ENCODE peak calls at places on chromosomes 12 and 14, in four cellular contexts. L is AG09309, V is AG10803, O is choroid plexus epithelial cell. R is an unnamed sample.

GRCh38 chr12:50603817-50604639 is 99.2 kb downstream of the DIP2B start:
- DNase-seq in L (peak; percentile 76), V (peak; percentile 96), O (peak; percentile 94), R (peak; percentile 97)

GRCh38 chr12:18861287-18861858 is 123.5 kb downstream of the CAPZA3 start:
- DNase-seq in L (no peak), V (no peak), O (peak; percentile 68), R (peak; percentile 50)

GRCh38 chr14:52902971-52903385 is 47.9 kb downstream of the FERMT2 start:
- DNase-seq in L (no peak), V (no peak), O (peak; percentile 57), R (peak; percentile 61)

GRCh38 chr14:95961481-95961880 is 77.7 kb upstream of the C14orf132 start:
- DNase-seq in L (no peak), V (no peak), O (no peak), R (no peak)

GRCh38 chr14:36655571-36655962 is 6.1 kb upstream of the PAX9 start:
- DNase-seq in L (no peak), V (no peak), O (no peak), R (no peak)

GRCh38 chr14:104149617-104150141 is 11.3 kb downstream of the KIF26A start:
- DNase-seq in L (no peak), V (no peak), O (peak; percentile 96), R (no peak)

GRCh38 chr14:53022593-53022992 is 71.7 kb upstream of the FERMT2 start:
- DNase-seq in L (peak; percentile 82), V (peak; percentile 78), O (no peak), R (no peak)

GRCh38 chr12:118850244-118850825 is 131.0 kb upstream of the SRRM4 start:
- DNase-seq in L (no peak), V (no peak), O (no peak), R (peak; percentile 5)

GRCh38 chr12:64680235-64680634 is 69.9 kb downstream of the RASSF3 start:
- DNase-seq in L (no peak), V (no peak), O (no peak), R (no peak)

GRCh38 chr14:75222208-75222701 is 45.8 kb upstream of the TMED10 start:
- DNase-seq in L (no peak), V (peak; percentile 86), O (peak; percentile 95), R (peak; percentile 88)

GRCh38 chr14:32201816-32202467 is at the start of gene RNU6-7:
- DNase-seq in L (no peak), V (no peak), O (no peak), R (peak; percentile 5)

GRCh38 chr12:5733136-5733755 is 211.8 kb downstream of the ANO2 start:
- DNase-seq in L (no peak), V (peak; percentile 12), O (no peak), R (no peak)

GRCh38 chr12:123965382-123965781 is 7.2 kb downstream of the CCDC92 start:
- DNase-seq in L (no peak), V (no peak), O (no peak), R (no peak)

GRCh38 chr12:63079791-63080395 is 71.1 kb downstream of the AVPR1A start:
- DNase-seq in L (no peak), V (no peak), O (peak; percentile 43), R (no peak)

GRCh38 chr14:101844752-101845151 is 83.2 kb downstream of the PPP2R5C start:
- DNase-seq in L (no peak), V (no peak), O (no peak), R (no peak)

GRCh38 chr12:92134638-92135274 is 10.9 kb downstream of the BTG1 start:
- DNase-seq in L (peak; percentile 45), V (peak; percentile 86), O (peak; percentile 49), R (peak; percentile 36)

GRCh38 chr12:121992059-121992879 is 29.4 kb upstream of the BCL7A start:
- DNase-seq in L (peak; percentile 91), V (peak; percentile 97), O (peak; percentile 99), R (peak; percentile 97)

GRCh38 chr12:26286186-26286585 is 90.8 kb downstream of the SSPN start:
- DNase-seq in L (no peak), V (no peak), O (no peak), R (no peak)

GRCh38 chr12:41254004-41254403 is 65.9 kb downstream of the PDZRN4 start:
- DNase-seq in L (no peak), V (no peak), O (no peak), R (no peak)

GRCh38 chr14:61537567-61538463 is 157.5 kb upstream of the HIF1A start:
- DNase-seq in L (peak; percentile 67), V (peak; percentile 90), O (peak; percentile 85), R (peak; percentile 96)

GRCh38 chr12:92654929-92655328 is 47.9 kb upstream of the PLEKHG7 start:
- DNase-seq in L (peak; percentile 34), V (peak; percentile 93), O (no peak), R (peak; percentile 43)

GRCh38 chr12:22083167-22083566 is 37.1 kb downstream of the CMAS start:
- DNase-seq in L (no peak), V (peak; percentile 38), O (peak; percentile 55), R (peak; percentile 56)

GRCh38 chr14:95408731-95409471 is 89.2 kb upstream of the CLMN start:
- DNase-seq in L (no peak), V (no peak), O (no peak), R (no peak)

GRCh38 chr14:80395031-80395430 is 183.7 kb upstream of the DIO2 start:
- DNase-seq in L (peak; percentile 27), V (peak; percentile 71), O (no peak), R (no peak)

GRCh38 chr14:101903111-101903561 is 61.2 kb upstream of the DYNC1H1 start:
- DNase-seq in L (no peak), V (no peak), O (no peak), R (no peak)

GRCh38 chr12:112985655-112986290 is 7.5 kb downstream of the OAS2 start:
- DNase-seq in L (no peak), V (no peak), O (no peak), R (no peak)

GRCh38 chr12:109714141-109714912 is 702 bp downstream of the FAM222A start:
- DNase-seq in L (no peak), V (peak; percentile 9), O (peak; percentile 56), R (peak; percentile 55)
- H3K4me3 ChIP-seq in L (peak overlapping the region; percentile 40), V (peak overlapping the region; percentile 49), O (peak overlapping the region; percentile 60), R (peak overlapping the region; percentile 51)

GRCh38 chr12:6827982-6828670 is at the start of gene P3H3:
- DNase-seq in L (no peak), V (peak; percentile 24), O (peak; percentile 39), R (peak; percentile 63)
- TF ChIP-seq CTCF in L (no peak), V (no peak), O (no peak), R (no peak)

GRCh38 chr12:130838951-130839769 is at the start of gene STX2:
- DNase-seq in L (no peak), V (peak; percentile 74), O (peak; percentile 84), R (peak; percentile 84)
- H3K4me3 ChIP-seq in L (peak within 1 kb of the TSS; percentile 96), V (peak within 1 kb of the TSS; percentile 84), O (peak within 1 kb of the TSS; percentile 79), R (peak within 1 kb of the TSS; percentile 87)

GRCh38 chr12:57126061-57126460 is 2.2 kb upstream of the LRP1 start:
- DNase-seq in L (no peak), V (no peak), O (no peak), R (no peak)

GRCh38 chr12:57128519-57129247 is 400 bp downstream of the LRP1 start:
- DNase-seq in L (no peak), V (no peak), O (no peak), R (no peak)

GRCh38 chr12:57126561-57126960 is 1.7 kb upstream of the LRP1 start:
- DNase-seq in L (no peak), V (no peak), O (no peak), R (no peak)

GRCh38 chr12:57127710-57128518 is at the start of gene LRP1:
- DNase-seq in L (no peak), V (peak; percentile 93), O (peak; percentile 86), R (peak; percentile 92)

GRCh38 chr12:57127101-57127709 is 1.1 kb upstream of the LRP1 start:
- DNase-seq in L (no peak), V (no peak), O (no peak), R (no peak)
- TF ChIP-seq CTCF in L (peak; percentile 30), V (peak; percentile 40), O (peak; percentile 40), R (no peak)

GRCh38 chr12:25245491-25245890 is 5.2 kb downstream of the KRAS start:
- DNase-seq in L (no peak), V (no peak), O (no peak), R (no peak)
- H3K4me3 ChIP-seq in L (no peak overlapping the region), V (no peak overlapping the region), O (no peak overlapping the region), R (no peak overlapping the region)

GRCh38 chr12:95956557-95957145 is 13.5 kb downstream of the AMDHD1 start:
- DNase-seq in L (no peak), V (no peak), O (no peak), R (no peak)

GRCh38 chr12:95963104-95963503 is 20.0 kb downstream of the AMDHD1 start:
- DNase-seq in L (no peak), V (no peak), O (no peak), R (no peak)

GRCh38 chr12:95955549-95956159 is 12.5 kb downstream of the AMDHD1 start:
- DNase-seq in L (no peak), V (no peak), O (no peak), R (no peak)

GRCh38 chr12:95960241-95960640 is 17.1 kb downstream of the AMDHD1 start:
- DNase-seq in L (no peak), V (no peak), O (no peak), R (no peak)

GRCh38 chr12:95959107-95959506 is 16.0 kb downstream of the AMDHD1 start:
- DNase-seq in L (no peak), V (peak; percentile 10), O (peak; percentile 34), R (peak; percentile 28)
- TF ChIP-seq CTCF in L (no peak), V (no peak), O (peak; percentile 29), R (peak; percentile 16)

GRCh38 chr14:92937229-92937937 is 14.4 kb downstream of the CHGA start:
- DNase-seq in L (no peak), V (no peak), O (no peak), R (no peak)
- H3K4me3 ChIP-seq in L (no peak overlapping the region), V (no peak overlapping the region), O (no peak overlapping the region), R (no peak overlapping the region)

GRCh38 chr14:76456200-76456599 is 80.3 kb downstream of the ESRRB start:
- DNase-seq in L (no peak), V (peak; percentile 16), O (peak; percentile 38), R (peak; percentile 31)
- TF ChIP-seq CTCF in L (peak; percentile 47), V (peak; percentile 53), O (peak; percentile 57), R (peak; percentile 28)

GRCh38 chr12:120581998-120582397 is 796 bp upstream of the POP5 start:
- DNase-seq in L (no peak), V (no peak), O (no peak), R (peak; percentile 55)

GRCh38 chr12:120580787-120581723 is at the start of gene POP5:
- DNase-seq in L (peak; percentile 88), V (peak; percentile 97), O (peak; percentile 98), R (peak; percentile 98)

GRCh38 chr12:120584343-120585149 is 3.3 kb upstream of the POP5 start:
- DNase-seq in L (no peak), V (no peak), O (no peak), R (peak; percentile 19)

GRCh38 chr12:120586216-120586615 is 5.0 kb upstream of the POP5 start:
- DNase-seq in L (no peak), V (no peak), O (no peak), R (no peak)

DNA sequence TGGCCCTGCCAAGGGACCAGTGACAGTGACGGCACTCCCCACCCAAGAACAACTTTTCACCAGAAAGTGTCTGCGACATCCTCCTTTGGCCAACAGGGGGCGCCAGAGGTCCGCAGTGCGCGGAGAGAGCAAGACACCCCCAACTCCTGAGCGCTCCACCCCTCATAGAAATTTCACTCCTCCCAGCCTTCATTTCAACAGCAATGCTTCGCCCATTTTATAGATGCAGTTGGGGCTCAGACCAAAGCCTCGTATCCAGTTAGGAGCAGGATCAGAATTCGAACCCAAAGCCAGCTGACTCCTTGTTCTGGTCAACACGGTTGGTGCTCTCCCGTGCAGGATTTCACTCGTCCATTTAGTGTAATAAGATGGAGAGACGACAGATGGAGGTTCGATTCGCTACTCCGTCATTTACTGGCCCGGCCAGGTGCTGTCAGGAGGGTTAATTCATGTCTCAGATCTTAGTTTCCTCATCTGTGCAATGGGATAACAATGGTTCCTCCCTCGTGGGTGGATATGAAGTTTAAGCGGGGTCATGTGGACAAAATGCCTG is 2.4 kb upstream of the POP5 start:
- DNase-seq in L (no peak), V (peak; percentile 50), O (peak; percentile 67), R (peak; percentile 69)
- H3K4me3 ChIP-seq in L (no peak overlapping the region), V (peak overlapping the region; percentile 18), O (no peak overlapping the region), R (no peak overlapping the region)

R was measured in cardiac fibroblast.